ENCODE peak calls at places on chromosomes 4 and X, in ten cellular contexts. B, T, M, S, H, F, K, I, X and W are unnamed samples.

GRCh38 chr4:75699299-75699698 is 25.1 kb upstream of the USO1 start:
- DNase-seq in I (no peak), B (no peak), K (no peak), M (no peak), S (no peak), T (no peak), H (no peak), X (no peak), F (no peak), W (no peak)

GRCh38 chr4:134906404-134907023 is 704.9 kb upstream of the PABPC4L start:
- DNase-seq in F (peak), I (no peak), K (peak), H (no peak), M (no peak), T (peak), X (no peak), S (no peak), B (peak), W (no peak)

GRCh38 chr4:8507624-8508023 is 67.0 kb downstream of the TRMT44 start:
- DNase-seq in B (no peak), H (no peak), K (no peak), T (no peak), I (no peak), S (no peak), F (no peak), M (no peak), X (no peak), W (no peak)

GRCh38 chrX:30161043-30161442 is 54.3 kb upstream of the MAGEB2 start:
- DNase-seq in K (no peak), F (no peak), T (no peak), B (no peak), X (no peak), H (no peak), I (no peak), M (no peak), S (no peak), W (no peak)

GRCh38 chrX:103513476-103514108 is 5.7 kb downstream of the RAB40A start:
- DNase-seq in K (no peak), B (no peak), T (no peak), M (no peak), F (peak), S (no peak), H (no peak), I (no peak), X (no peak), W (no peak)

GRCh38 chr4:121096629-121097028 is 24.3 kb upstream of the NDNF start:
- DNase-seq in H (no peak), M (no peak), T (no peak), I (no peak), K (no peak), F (peak), X (no peak), S (no peak), B (peak), W (no peak)

GRCh38 chr4:141610365-141610764 is 26.0 kb upstream of the IL15 start:
- DNase-seq in H (no peak), T (no peak), X (no peak), M (no peak), F (no peak), K (no peak), B (no peak), S (no peak), I (no peak), W (no peak)

GRCh38 chrX:45068555-45068954 is 132.1 kb downstream of the DIPK2B start:
- DNase-seq in H (peak), I (no peak), M (no peak), B (no peak), X (no peak), T (no peak), S (no peak), K (no peak), F (no peak), W (no peak)

GRCh38 chr4:173231916-173232315 is 63.3 kb downstream of the GALNT7 start:
- DNase-seq in H (no peak), T (no peak), F (peak), X (no peak), I (no peak), S (no peak), B (peak), M (no peak), K (no peak), W (no peak)

GRCh38 chr4:158775091-158775651 is 6.3 kb downstream of the FNIP2 start:
- DNase-seq in F (peak), K (no peak), X (no peak), T (no peak), S (no peak), M (peak), I (no peak), B (peak), H (no peak), W (no peak)

GRCh38 chr4:149203256-149204001 is 612.2 kb downstream of the IQCM start:
- DNase-seq in B (peak), X (no peak), S (peak), K (no peak), I (no peak), M (no peak), H (no peak), T (no peak), F (peak), W (no peak)

GRCh38 chrX:106791495-106791894 is 11.0 kb upstream of the TBC1D8B start:
- DNase-seq in M (no peak), K (no peak), H (no peak), I (peak), F (peak), B (no peak), X (no peak), T (no peak), S (no peak), W (no peak)

GRCh38 chr4:102826105-102826889 is 1.1 kb downstream of the UBE2D3 start:
- DNase-seq in M (no peak), K (no peak), S (no peak), H (no peak), T (no peak), X (no peak), B (no peak), I (no peak), F (no peak), W (no peak)

GRCh38 chrX:72280210-72280882 is 3.3 kb upstream of the RPS4X start:
- DNase-seq in T (peak), H (no peak), F (peak), S (no peak), M (no peak), B (peak), I (no peak), X (no peak), K (no peak), W (no peak)

GRCh38 chr4:99885063-99885664 is 9.1 kb downstream of the LAMTOR3 start:
- DNase-seq in K (peak), F (peak), M (no peak), X (peak), H (peak), T (no peak), I (peak), S (no peak), B (peak), W (no peak)

GRCh38 chrX:13013353-13014110 is 30.9 kb downstream of the FAM9C start:
- DNase-seq in M (no peak), X (no peak), S (peak), H (no peak), B (no peak), I (no peak), F (no peak), K (no peak), T (no peak), W (no peak)